ENCODE peak calls at places on chromosomes 12 and 14, in four cellular contexts. One of them, this sample, is unnamed. For H3K36me3, the result is how much of the 10 kb centered on the place peaks cover.

GRCh38 chr12:112806721-112807120 is 15.2 kb downstream of the RPH3A start:
- DNase-seq in kidney epithelial cell: no peak
- DNase-seq in CD4-positive, alpha-beta memory T cell: no peak
- DNase-seq in HepG2: no peak
- DNase-seq in this sample: no peak

GRCh38 chr14:55884819-55885218 is 233.4 kb upstream of the PELI2 start:
- DNase-seq in kidney epithelial cell: no peak
- DNase-seq in CD4-positive, alpha-beta memory T cell: no peak
- DNase-seq in HepG2: no peak
- DNase-seq in this sample: no peak

GRCh38 chr12:67720383-67720856 is 71.9 kb downstream of the DYRK2 start:
- DNase-seq in kidney epithelial cell: no peak
- DNase-seq in CD4-positive, alpha-beta memory T cell: no peak
- DNase-seq in HepG2: no peak
- DNase-seq in this sample: no peak

GRCh38 chr12:20528208-20528607 is 159.9 kb downstream of the PDE3A start:
- DNase-seq in kidney epithelial cell: no peak
- DNase-seq in CD4-positive, alpha-beta memory T cell: no peak
- DNase-seq in HepG2: no peak
- DNase-seq in this sample: no peak

GRCh38 chr12:124720019-124720686 is 143.5 kb downstream of the SCARB1 start:
- DNase-seq in kidney epithelial cell: peak
- DNase-seq in HepG2: no peak
- DNase-seq in CD4-positive, alpha-beta memory T cell: no peak
- DNase-seq in this sample: no peak

GRCh38 chr12:16612647-16613046 is 6.7 kb upstream of the LMO3 start:
- DNase-seq in HepG2: no peak
- DNase-seq in kidney epithelial cell: no peak
- DNase-seq in CD4-positive, alpha-beta memory T cell: no peak
- DNase-seq in this sample: no peak

GRCh38 chr12:33795536-33795935 is 226.8 kb upstream of the ALG10 start:
- DNase-seq in HepG2: no peak
- DNase-seq in kidney epithelial cell: no peak
- DNase-seq in CD4-positive, alpha-beta memory T cell: no peak
- DNase-seq in this sample: no peak

GRCh38 chr12:28057856-28058615 is 85.5 kb upstream of the PTHLH start:
- DNase-seq in HepG2: no peak
- DNase-seq in CD4-positive, alpha-beta memory T cell: no peak
- DNase-seq in kidney epithelial cell: peak
- DNase-seq in this sample: no peak

GRCh38 chr12:132398386-132398991 is 69.1 kb upstream of the GALNT9 start:
- DNase-seq in CD4-positive, alpha-beta memory T cell: no peak
- DNase-seq in HepG2: no peak
- DNase-seq in kidney epithelial cell: no peak
- DNase-seq in this sample: peak

GRCh38 chr12:5262450-5262849 is 169.5 kb upstream of the NTF3 start:
- DNase-seq in HepG2: no peak
- DNase-seq in CD4-positive, alpha-beta memory T cell: no peak
- DNase-seq in kidney epithelial cell: no peak
- DNase-seq in this sample: no peak

GRCh38 chr12:25130741-25131188 is 64.2 kb downstream of the DNAI7 start:
- DNase-seq in kidney epithelial cell: no peak
- DNase-seq in CD4-positive, alpha-beta memory T cell: peak
- DNase-seq in HepG2: peak
- DNase-seq in this sample: no peak

GRCh38 chr12:117367006-117367638 is 5.7 kb upstream of the NOS1 start:
- DNase-seq in HepG2: peak
- DNase-seq in CD4-positive, alpha-beta memory T cell: peak
- DNase-seq in kidney epithelial cell: peak
- DNase-seq in this sample: peak

GRCh38 chr12:121289962-121290361 is 6.5 kb downstream of the CAMKK2 start:
- DNase-seq in HepG2: no peak
- DNase-seq in kidney epithelial cell: no peak
- DNase-seq in CD4-positive, alpha-beta memory T cell: no peak
- DNase-seq in this sample: no peak

GRCh38 chr12:94172973-94173372 is 24.6 kb downstream of the PLXNC1 start:
- DNase-seq in CD4-positive, alpha-beta memory T cell: no peak
- DNase-seq in HepG2: peak
- DNase-seq in kidney epithelial cell: peak
- DNase-seq in this sample: no peak

GRCh38 chr12:46214668-46215429 is 54.0 kb downstream of the SLC38A1 start:
- DNase-seq in HepG2: no peak
- DNase-seq in kidney epithelial cell: no peak
- DNase-seq in CD4-positive, alpha-beta memory T cell: peak
- DNase-seq in this sample: no peak

GRCh38 chr12:108955225-108955835 is 65.5 kb downstream of the SVOP start:
- DNase-seq in HepG2: peak
- DNase-seq in CD4-positive, alpha-beta memory T cell: no peak
- DNase-seq in kidney epithelial cell: peak
- DNase-seq in this sample: no peak

GRCh38 chr12:11862794-11863193 is 207.9 kb upstream of the BCL2L14 start:
- DNase-seq in HepG2: no peak
- DNase-seq in kidney epithelial cell: no peak
- DNase-seq in CD4-positive, alpha-beta memory T cell: no peak
- DNase-seq in this sample: no peak

GRCh38 chr14:22772725-22773124 is 6.2 kb downstream of the OXA1L start:
- DNase-seq in CD4-positive, alpha-beta memory T cell: no peak
- DNase-seq in HepG2: no peak
- DNase-seq in kidney epithelial cell: no peak
- DNase-seq in this sample: no peak

GRCh38 chr14:73376585-73376984 is 81.8 kb downstream of the NUMB start:
- DNase-seq in HepG2: no peak
- DNase-seq in kidney epithelial cell: no peak
- DNase-seq in CD4-positive, alpha-beta memory T cell: no peak
- DNase-seq in this sample: no peak

GRCh38 chr14:96160913-96161310 is 43.7 kb upstream of the BDKRB2 start:
- DNase-seq in kidney epithelial cell: no peak
- DNase-seq in CD4-positive, alpha-beta memory T cell: no peak
- DNase-seq in HepG2: no peak
- DNase-seq in this sample: no peak

GRCh38 chr12:69243099-69244084 is 4.0 kb downstream of the CPSF6 start:
- DNase-seq in CD4-positive, alpha-beta memory T cell: no peak
- DNase-seq in kidney epithelial cell: no peak
- DNase-seq in HepG2: no peak
- DNase-seq in this sample: no peak

GRCh38 chr12:69240625-69240984 is 1.2 kb downstream of the CPSF6 start:
- DNase-seq in HepG2: no peak
- DNase-seq in kidney epithelial cell: no peak
- DNase-seq in CD4-positive, alpha-beta memory T cell: no peak
- DNase-seq in this sample: no peak

GRCh38 chr12:69239922-69240624 is 704 bp downstream of the CPSF6 start:
- DNase-seq in CD4-positive, alpha-beta memory T cell: peak
- DNase-seq in kidney epithelial cell: no peak
- DNase-seq in HepG2: no peak
- DNase-seq in this sample: peak

GRCh38 chr12:69239286-69239921 is at the start of gene CPSF6:
- DNase-seq in CD4-positive, alpha-beta memory T cell: peak
- DNase-seq in HepG2: peak
- DNase-seq in kidney epithelial cell: peak
- DNase-seq in this sample: peak

GRCh38 chr12:69241444-69242092 is 2.2 kb downstream of the CPSF6 start:
- DNase-seq in HepG2: no peak
- DNase-seq in kidney epithelial cell: no peak
- DNase-seq in CD4-positive, alpha-beta memory T cell: no peak
- DNase-seq in this sample: no peak
- H3K36me3 ChIP-seq in HepG2: under half
- H3K36me3 ChIP-seq in kidney epithelial cell: under half
- H3K36me3 ChIP-seq in CD4-positive, alpha-beta memory T cell: under half
- H3K36me3 ChIP-seq in this sample: under half

GRCh38 chr12:119715268-119715620 is 47.3 kb downstream of the PRKAB1 start:
- DNase-seq in kidney epithelial cell: no peak
- DNase-seq in HepG2: peak
- DNase-seq in CD4-positive, alpha-beta memory T cell: no peak
- DNase-seq in this sample: no peak
- H3K36me3 ChIP-seq in kidney epithelial cell: under half
- H3K36me3 ChIP-seq in HepG2: under half
- H3K36me3 ChIP-seq in CD4-positive, alpha-beta memory T cell: under half
- H3K36me3 ChIP-seq in this sample: under half

GRCh38 chr14:103915616-103916015 is 12.6 kb upstream of the TDRD9 start:
- DNase-seq in HepG2: no peak
- DNase-seq in CD4-positive, alpha-beta memory T cell: no peak
- DNase-seq in kidney epithelial cell: no peak
- DNase-seq in this sample: no peak
- H3K36me3 ChIP-seq in HepG2: half or more
- H3K36me3 ChIP-seq in CD4-positive, alpha-beta memory T cell: under half
- H3K36me3 ChIP-seq in kidney epithelial cell: under half
- H3K36me3 ChIP-seq in this sample: half or more

DNA sequence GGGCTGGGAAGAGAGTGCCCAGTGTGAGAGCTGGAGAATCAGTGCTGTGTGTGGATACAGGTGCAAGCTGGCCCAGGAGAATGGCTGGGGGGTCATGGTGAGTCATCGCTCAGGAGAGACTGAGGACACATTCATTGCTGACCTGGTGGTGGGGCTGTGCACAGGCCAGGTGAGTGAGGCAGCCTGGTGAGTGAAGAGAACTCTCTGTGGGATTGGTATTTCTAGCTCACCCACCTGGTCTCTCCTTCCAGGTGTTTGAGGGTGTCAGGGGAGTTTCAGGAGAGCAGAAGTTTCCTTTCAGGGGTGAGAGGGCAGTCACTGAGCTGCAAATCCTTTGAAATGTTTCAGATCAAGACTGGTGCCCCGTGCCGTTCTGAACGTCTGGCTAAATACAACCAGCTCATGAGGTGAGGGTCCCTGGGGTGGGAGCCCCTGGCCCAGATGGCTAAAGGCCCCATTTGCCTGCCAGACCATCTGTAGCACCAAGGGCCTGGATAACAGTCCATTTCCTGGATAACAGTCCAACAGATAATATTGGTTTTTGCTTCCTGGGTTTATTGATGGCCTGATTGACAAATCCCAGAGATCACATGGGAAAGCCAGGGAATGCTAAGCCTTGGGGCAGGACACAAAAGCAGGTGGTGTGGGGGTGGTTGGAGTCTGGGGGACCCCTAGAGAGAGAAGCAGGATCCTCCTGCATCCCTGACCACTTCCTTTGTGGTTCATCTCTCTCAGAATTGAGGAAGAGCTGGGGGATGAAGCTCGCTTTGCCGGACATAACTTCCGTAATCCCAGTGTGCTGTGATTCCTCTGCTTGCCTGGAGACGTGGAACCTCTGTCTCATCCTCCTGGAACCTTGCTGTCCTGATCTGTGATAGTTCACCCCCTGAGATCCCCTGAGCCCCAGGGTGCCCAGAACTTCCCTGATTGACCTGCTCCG is 5.5 kb upstream of the ATN1 start:
- DNase-seq in CD4-positive, alpha-beta memory T cell: no peak
- DNase-seq in kidney epithelial cell: no peak
- DNase-seq in HepG2: no peak
- DNase-seq in this sample: peak
- H3K36me3 ChIP-seq in CD4-positive, alpha-beta memory T cell: under half
- H3K36me3 ChIP-seq in kidney epithelial cell: under half
- H3K36me3 ChIP-seq in HepG2: under half
- H3K36me3 ChIP-seq in this sample: under half

GRCh38 chr12:57958061-57958657 is 16.8 kb downstream of the ATP23 start:
- DNase-seq in kidney epithelial cell: no peak
- DNase-seq in HepG2: no peak
- DNase-seq in CD4-positive, alpha-beta memory T cell: no peak
- DNase-seq in this sample: no peak

GRCh38 chr12:57954768-57955167 is 13.4 kb downstream of the ATP23 start:
- DNase-seq in CD4-positive, alpha-beta memory T cell: no peak
- DNase-seq in kidney epithelial cell: no peak
- DNase-seq in HepG2: no peak
- DNase-seq in this sample: no peak

DNA sequence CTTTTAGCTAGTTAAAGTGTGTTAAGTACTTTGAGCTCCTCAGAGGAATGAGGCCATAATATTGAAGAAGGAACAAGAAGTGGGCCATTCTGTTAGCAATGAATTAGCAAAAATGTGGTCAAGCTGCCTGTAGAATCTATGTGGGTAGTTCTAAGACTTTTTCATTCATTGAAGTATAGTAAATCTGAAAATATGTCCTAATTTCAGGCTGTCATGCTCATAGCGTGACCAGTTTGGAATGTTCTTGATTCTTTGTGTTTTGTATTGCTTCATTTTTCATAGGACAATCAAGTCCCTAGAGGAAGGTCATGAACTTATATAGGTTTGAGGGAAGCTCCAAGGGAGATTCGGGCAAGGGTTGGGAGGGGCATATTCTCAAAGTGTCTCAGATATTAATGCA is 11.4 kb downstream of the ATP23 start:
- DNase-seq in HepG2: no peak
- DNase-seq in kidney epithelial cell: no peak
- DNase-seq in CD4-positive, alpha-beta memory T cell: no peak
- DNase-seq in this sample: no peak
- H3K36me3 ChIP-seq in HepG2: under half
- H3K36me3 ChIP-seq in kidney epithelial cell: under half
- H3K36me3 ChIP-seq in CD4-positive, alpha-beta memory T cell: under half
- H3K36me3 ChIP-seq in this sample: under half

GRCh38 chr12:95266250-95266649 is 48.6 kb downstream of the VEZT start:
- DNase-seq in kidney epithelial cell: no peak
- DNase-seq in CD4-positive, alpha-beta memory T cell: no peak
- DNase-seq in HepG2: no peak
- DNase-seq in this sample: no peak
- H3K36me3 ChIP-seq in kidney epithelial cell: under half
- H3K36me3 ChIP-seq in CD4-positive, alpha-beta memory T cell: under half
- H3K36me3 ChIP-seq in HepG2: under half
- H3K36me3 ChIP-seq in this sample: half or more

This sample was measured in lower lobe of right lung.